ENCODE peak calls at places on chromosomes 1 and 21, in six cellular contexts. O is keratinocyte, D is heart right ventricle, M is cardiac fibroblast, X is tibial nerve, J is AG04450. R is an unnamed sample.

GRCh38 chr1:202807367-202807925 is 775 bp downstream of the KDM5B start:
- DNase-seq in O (no peak), D (peak), M (peak), X (no peak), J (no peak), R (peak)

GRCh38 chr1:114979278-114979891 is 50.2 kb upstream of the TSHB start:
- DNase-seq in O (no peak), D (no peak), M (peak), X (peak), J (peak), R (peak)

GRCh38 chr1:185627136-185627535 is 107.1 kb upstream of the HMCN1 start:
- DNase-seq in O (no peak), D (no peak), M (no peak), X (no peak), J (no peak), R (no peak)

GRCh38 chr1:7265771-7266371 is 480.6 kb downstream of the CAMTA1 start:
- DNase-seq in O (peak), D (no peak), M (peak), X (no peak), J (peak), R (no peak)

GRCh38 chr1:115506523-115507255 is 135.1 kb upstream of the VANGL1 start:
- DNase-seq in O (no peak), D (no peak), M (no peak), X (no peak), J (no peak), R (no peak)

GRCh38 chr21:35048183-35048601 is 910 bp downstream of the RUNX1 start:
- DNase-seq in O (no peak), D (no peak), M (no peak), X (no peak), J (no peak), R (no peak)

GRCh38 chr1:171188388-171189266 is 3.5 kb downstream of the FMO2 start:
- DNase-seq in O (peak), D (no peak), M (peak), X (no peak), J (peak), R (peak)

GRCh38 chr1:185996211-185996610 is 262.0 kb downstream of the HMCN1 start:
- DNase-seq in O (peak), D (peak), M (peak), X (peak), J (no peak), R (no peak)

GRCh38 chr21:36470294-36470693 is 9.6 kb downstream of the CLDN14 start:
- DNase-seq in O (no peak), D (no peak), M (no peak), X (no peak), J (no peak), R (no peak)

GRCh38 chr1:9101510-9102146 is 27.3 kb downstream of the GPR157 start:
- DNase-seq in O (no peak), D (no peak), M (peak), X (no peak), J (peak), R (peak)

GRCh38 chr1:39178541-39179431 is 25.7 kb upstream of the MACF1 start:
- DNase-seq in O (peak), D (no peak), M (peak), X (no peak), J (no peak), R (no peak)

GRCh38 chr1:173568483-173568882 is 34.4 kb downstream of the SLC9C2 start:
- DNase-seq in O (no peak), D (no peak), M (no peak), X (no peak), J (no peak), R (no peak)

GRCh38 chr1:173570370-173571030 is 32.4 kb downstream of the SLC9C2 start:
- DNase-seq in O (no peak), D (no peak), M (no peak), X (no peak), J (no peak), R (no peak)

GRCh38 chr1:173572465-173572864 is 30.4 kb downstream of the SLC9C2 start:
- DNase-seq in O (no peak), D (no peak), M (no peak), X (no peak), J (no peak), R (no peak)

DNA sequence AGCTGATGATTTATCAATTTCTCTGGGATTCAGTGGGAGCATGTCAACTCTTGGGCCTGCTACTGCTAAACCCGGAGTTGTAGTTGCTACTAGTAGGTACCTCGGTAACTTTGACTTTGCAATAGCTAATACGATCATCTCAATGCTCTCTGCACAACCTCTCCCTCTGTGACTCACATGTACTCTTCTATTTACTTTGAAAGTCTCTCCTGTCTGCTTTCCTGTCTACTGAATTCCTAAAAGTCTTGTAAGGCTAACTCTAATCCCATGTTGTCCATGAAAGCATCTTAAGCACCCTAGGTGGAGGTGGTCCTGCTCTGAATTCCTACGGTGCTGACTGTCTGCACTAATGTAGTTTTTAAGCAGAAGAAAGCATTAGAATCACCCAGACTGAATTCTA is 29.3 kb downstream of the SLC9C2 start:
- DNase-seq in O (no peak), D (no peak), M (no peak), X (no peak), J (no peak), R (no peak)
- TF ChIP-seq CTCF in O (no peak), D (no peak), M (no peak), X (no peak), J (no peak), R (no peak)

GRCh38 chr1:200263203-200263602 is 146.6 kb downstream of the ZNF281 start:
- DNase-seq in O (no peak), D (no peak), M (no peak), X (no peak), J (no peak), R (no peak)

GRCh38 chr1:200260587-200261335 is 149.1 kb downstream of the ZNF281 start:
- DNase-seq in O (no peak), D (no peak), M (no peak), X (no peak), J (no peak), R (no peak)

GRCh38 chr1:200262326-200262965 is 147.4 kb downstream of the ZNF281 start:
- DNase-seq in O (no peak), D (no peak), M (no peak), X (no peak), J (no peak), R (no peak)

GRCh38 chr1:200257235-200257634 is 152.6 kb downstream of the ZNF281 start:
- DNase-seq in O (no peak), D (no peak), M (no peak), X (no peak), J (no peak), R (no peak)

DNA sequence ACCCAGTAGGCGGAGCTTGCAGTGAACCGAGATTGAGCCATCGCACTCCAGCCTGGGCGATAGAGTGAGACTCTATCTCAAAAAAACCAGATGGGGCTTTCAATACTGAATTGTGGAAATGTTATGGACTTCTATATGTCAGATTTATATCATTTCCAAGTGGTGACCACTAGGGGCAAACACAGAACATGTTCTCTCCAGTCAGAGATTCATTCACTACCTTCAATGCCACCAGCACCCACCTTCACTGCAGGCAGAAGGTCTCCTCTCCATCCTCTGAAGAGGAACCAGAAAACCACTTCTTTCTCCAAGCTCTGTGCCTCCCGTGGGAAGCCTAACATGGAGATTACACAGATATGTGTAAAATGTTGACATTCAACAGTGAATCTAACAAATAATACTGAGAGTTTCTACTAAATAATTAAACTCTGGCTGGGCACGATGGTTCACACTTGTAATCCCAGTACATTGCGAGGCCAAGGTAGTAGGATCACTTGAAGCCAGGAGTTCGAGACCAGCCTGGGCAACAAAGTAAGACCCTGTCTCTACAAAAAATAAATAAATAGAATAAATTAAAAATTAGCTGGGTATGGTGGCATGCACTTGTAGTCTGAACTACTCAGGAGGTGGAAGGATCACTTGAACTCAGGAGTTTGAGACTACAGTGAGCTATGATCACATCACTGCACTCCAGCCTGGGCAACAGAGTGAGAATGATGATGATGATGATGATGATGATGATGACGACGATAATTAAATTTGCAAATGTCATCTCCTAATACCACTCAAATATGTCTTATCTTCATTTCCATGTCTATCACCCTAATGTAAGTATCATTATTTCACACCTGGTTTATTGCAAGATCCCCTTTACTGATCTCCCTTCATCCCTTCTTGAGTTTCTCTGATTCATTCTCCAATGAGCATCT is 151.1 kb downstream of the ZNF281 start:
- DNase-seq in O (no peak), D (no peak), M (peak), X (no peak), J (no peak), R (no peak)
- TF ChIP-seq CTCF in O (peak), D (peak), M (peak), X (no peak), J (peak), R (peak)

GRCh38 chr1:152460529-152460899 is 46.5 kb upstream of the CRNN start:
- DNase-seq in O (no peak), D (no peak), M (no peak), X (no peak), J (no peak), R (no peak)
- TF ChIP-seq CTCF in O (no peak), D (no peak), M (no peak), X (no peak), J (no peak), R (peak)

DNA sequence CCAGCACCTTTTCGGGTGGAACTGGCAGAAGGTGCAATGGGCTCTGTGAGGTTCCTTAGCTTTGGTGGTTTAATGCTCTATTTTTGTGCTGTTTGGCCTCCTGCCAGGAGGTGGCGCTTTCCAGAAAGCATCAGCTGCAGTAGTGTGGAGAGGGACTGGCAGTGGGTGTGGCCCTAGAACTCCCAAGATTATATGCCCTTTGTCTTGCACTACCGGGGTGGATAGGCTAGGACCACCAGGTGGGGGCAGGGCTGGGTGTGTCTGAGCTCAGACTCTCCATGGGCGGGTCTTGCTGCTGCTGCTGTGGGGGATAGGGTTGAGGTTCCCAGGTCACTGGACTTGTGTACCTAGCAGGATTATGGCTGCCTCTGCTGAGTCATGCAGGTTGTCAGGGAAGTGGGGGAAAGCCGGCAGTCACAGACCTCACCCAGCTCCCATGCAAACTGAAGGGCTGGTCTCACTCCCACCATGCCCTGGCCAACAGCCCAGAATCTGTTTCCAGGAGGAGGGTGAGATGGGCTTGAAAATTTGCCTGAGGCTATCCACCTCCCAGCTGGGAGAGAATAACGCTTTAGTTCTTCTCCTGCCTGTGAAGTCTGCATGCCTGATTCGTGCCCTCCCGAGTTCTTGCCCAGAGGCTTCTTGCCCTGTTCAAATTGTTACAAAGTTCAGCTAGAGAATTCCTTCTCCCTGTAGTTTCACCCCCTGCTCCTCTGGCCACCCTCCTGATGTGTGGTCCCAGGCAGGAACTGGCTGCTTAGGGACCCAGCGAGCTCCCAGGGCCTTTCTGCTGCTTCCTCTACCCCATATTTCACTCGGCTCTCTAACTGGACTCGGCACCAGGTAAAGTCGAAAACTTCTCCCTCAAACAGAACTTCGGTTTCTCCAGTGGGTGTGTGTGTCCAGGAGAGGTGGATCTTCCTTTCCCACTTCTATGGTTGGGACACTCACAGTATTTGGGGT is 76.5 kb upstream of the BTG3 start:
- DNase-seq in O (peak), D (peak), M (peak), X (no peak), J (no peak), R (peak)
- TF ChIP-seq CTCF in O (peak), D (peak), M (no peak), X (no peak), J (no peak), R (peak)

GRCh38 chr1:30358510-30358909 is 364.9 kb downstream of the MATN1 start:
- DNase-seq in O (no peak), D (no peak), M (no peak), X (no peak), J (no peak), R (no peak)

GRCh38 chr1:30354410-30354809 is 369.0 kb downstream of the MATN1 start:
- DNase-seq in O (no peak), D (no peak), M (no peak), X (no peak), J (no peak), R (no peak)

GRCh38 chr1:30356839-30357238 is 366.5 kb downstream of the MATN1 start:
- DNase-seq in O (no peak), D (no peak), M (no peak), X (no peak), J (no peak), R (no peak)

GRCh38 chr1:30348147-30348546 is 375.2 kb downstream of the MATN1 start:
- DNase-seq in O (no peak), D (no peak), M (no peak), X (no peak), J (no peak), R (no peak)

DNA sequence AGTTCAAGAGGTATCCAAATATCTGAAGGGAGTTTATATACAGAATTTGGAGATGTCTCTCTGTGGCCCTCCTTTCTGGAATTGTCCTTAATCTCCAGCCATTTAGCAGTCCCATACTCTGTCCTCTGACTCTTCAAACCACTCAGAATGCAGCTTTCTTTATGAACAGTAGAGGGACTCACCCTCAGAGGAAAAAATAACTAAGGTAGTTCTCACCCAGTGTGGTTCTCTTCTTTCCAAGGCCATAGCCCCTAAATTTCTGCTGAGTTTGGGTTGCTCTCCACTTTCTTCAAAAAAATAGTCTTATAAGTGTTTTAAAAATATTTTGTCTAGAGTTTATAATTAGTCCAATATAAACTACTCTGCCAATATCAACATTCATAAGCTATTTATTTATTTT is 369.7 kb downstream of the MATN1 start:
- DNase-seq in O (no peak), D (no peak), M (no peak), X (no peak), J (no peak), R (no peak)
- TF ChIP-seq CTCF in O (peak), D (peak), M (no peak), X (no peak), J (peak), R (peak)

DNA sequence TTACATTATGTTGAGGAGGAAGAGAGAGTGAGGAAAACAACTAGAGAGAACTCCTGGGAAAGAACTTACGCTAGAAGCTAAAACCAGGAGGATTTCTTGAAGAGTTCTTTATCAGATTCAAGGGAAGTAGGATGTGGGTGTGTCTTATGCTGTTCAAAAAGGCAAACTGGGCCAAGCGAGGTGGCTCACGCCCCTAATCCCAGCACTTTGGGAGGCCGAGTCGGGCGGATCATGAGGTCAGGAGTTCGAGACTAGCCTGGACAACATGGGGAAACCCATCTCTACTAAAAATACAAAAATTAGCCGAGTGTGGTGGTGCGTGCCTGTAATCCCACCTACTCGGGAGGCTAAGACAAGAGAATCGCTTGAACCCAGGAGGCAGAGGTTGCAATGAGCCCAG is 23.1 kb downstream of the SMG7 start:
- DNase-seq in O (no peak), D (no peak), M (no peak), X (no peak), J (no peak), R (no peak)
- TF ChIP-seq CTCF in O (no peak), D (no peak), M (no peak), X (no peak), J (no peak), R (no peak)